ENCODE peak calls at places on chromosomes 3 and 15, in eight cellular contexts. F is A549; Y is MM.1S; Z is CD8-positive, alpha-beta T cell; J is Peyer's patch; M is small intestine; Q is SJSA1; G is ovary. V is an unnamed sample.

GRCh38 chr15:78242128-78242527 is 7.8 kb upstream of the ACSBG1 start:
- DNase-seq in F (peak; percentile 41), Y (no peak), Z (no peak), J (no peak), M (peak; percentile 81), Q (no peak), G (no peak), V (no peak)

GRCh38 chr3:62084558-62084957 is 288.8 kb downstream of the FEZF2 start:
- DNase-seq in F (no peak), Y (no peak), Z (no peak), J (no peak), M (peak; percentile 1), Q (no peak), G (no peak), V (no peak)

GRCh38 chr3:125057186-125057850 is 1.5 kb upstream of the HEG1 start:
- DNase-seq in F (no peak), Y (no peak), Z (no peak), J (no peak), M (no peak), Q (peak; percentile 75), G (no peak), V (peak; percentile 67)

GRCh38 chr3:177104299-177104992 is 92.8 kb downstream of the TBL1XR1 start:
- DNase-seq in F (no peak), Y (no peak), Z (no peak), J (no peak), M (no peak), Q (no peak), G (no peak), V (no peak)

GRCh38 chr3:54527953-54528352 is 399.9 kb downstream of the LRTM1 start:
- DNase-seq in F (no peak), Y (no peak), Z (no peak), J (no peak), M (no peak), Q (no peak), G (no peak), V (peak; percentile 10)

GRCh38 chr15:60407406-60407805 is 9.6 kb upstream of the ANXA2 start:
- DNase-seq in F (peak; percentile 93), Y (no peak), Z (no peak), J (no peak), M (no peak), Q (peak; percentile 92), G (no peak), V (no peak)

GRCh38 chr3:150421799-150422548 is 13.9 kb downstream of the TSC22D2 start:
- DNase-seq in F (no peak), Y (no peak), Z (no peak), J (no peak), M (no peak), Q (no peak), G (no peak), V (no peak)

GRCh38 chr3:45760878-45761711 is 35.2 kb downstream of the SLC6A20 start:
- DNase-seq in F (peak; percentile 64), Y (peak; percentile 47), Z (peak; percentile 42), J (peak; percentile 28), M (peak; percentile 64), Q (peak; percentile 40), G (no peak), V (peak; percentile 62)

GRCh38 chr3:149153402-149153801 is 24.0 kb downstream of the HPS3 start:
- DNase-seq in F (no peak), Y (peak; percentile 43), Z (no peak), J (no peak), M (no peak), Q (no peak), G (no peak), V (no peak)

GRCh38 chr3:56573501-56573900 is 16.5 kb downstream of the CCDC66 start:
- DNase-seq in F (no peak), Y (no peak), Z (no peak), J (no peak), M (no peak), Q (no peak), G (no peak), V (no peak)

GRCh38 chr3:161028485-161029018 is 76.6 kb downstream of the B3GALNT1 start:
- DNase-seq in F (no peak), Y (no peak), Z (no peak), J (no peak), M (no peak), Q (no peak), G (no peak), V (no peak)

GRCh38 chr3:67018105-67018788 is 20.1 kb downstream of the KBTBD8 start:
- DNase-seq in F (peak; percentile 6), Y (no peak), Z (no peak), J (peak; percentile 40), M (peak; percentile 73), Q (no peak), G (peak; percentile 16), V (no peak)

GRCh38 chr15:90572893-90573292 is 43.2 kb downstream of the CRTC3 start:
- DNase-seq in F (no peak), Y (no peak), Z (no peak), J (no peak), M (no peak), Q (no peak), G (no peak), V (no peak)

GRCh38 chr15:90565866-90566265 is 36.1 kb downstream of the CRTC3 start:
- DNase-seq in F (no peak), Y (no peak), Z (no peak), J (no peak), M (no peak), Q (no peak), G (no peak), V (no peak)

GRCh38 chr15:90571063-90571541 is 41.4 kb downstream of the CRTC3 start:
- DNase-seq in F (peak; percentile 52), Y (no peak), Z (no peak), J (no peak), M (peak; percentile 61), Q (no peak), G (no peak), V (peak; percentile 71)

DNA sequence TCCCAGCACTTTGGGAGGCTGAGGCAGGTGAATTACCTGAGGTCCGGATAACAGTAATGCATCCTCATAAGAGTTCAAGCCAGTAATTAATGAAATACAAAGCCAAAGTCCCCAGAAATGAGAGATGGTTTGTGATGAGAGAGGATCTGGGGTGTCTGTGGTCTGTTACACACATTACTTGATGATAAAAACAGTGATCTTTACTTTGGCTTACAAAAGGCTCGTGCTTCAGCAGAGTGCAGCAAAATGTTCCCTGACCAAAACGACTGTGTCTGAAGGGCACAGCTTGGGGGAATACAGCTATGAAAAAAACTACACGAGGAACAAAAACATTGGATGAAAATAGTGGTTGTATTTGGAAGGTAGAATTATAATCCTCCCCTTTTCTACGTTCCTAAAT is 40.9 kb downstream of the CRTC3 start:
- DNase-seq in F (no peak), Y (no peak), Z (no peak), J (no peak), M (no peak), Q (no peak), G (no peak), V (no peak)
- H3K27ac ChIP-seq in F (no peak overlapping the region), Y (no peak overlapping the region), Z (no peak overlapping the region), J (no peak overlapping the region), M (peak overlapping the region; percentile 53), Q (no peak overlapping the region), G (no peak overlapping the region), V (peak overlapping the region; percentile 34)

GRCh38 chr3:11604139-11604895 is 39.4 kb downstream of the VGLL4 start:
- DNase-seq in F (no peak), Y (no peak), Z (no peak), J (no peak), M (no peak), Q (peak; percentile 18), G (peak; percentile 45), V (no peak)
- H3K27ac ChIP-seq in F (no peak overlapping the region), Y (no peak overlapping the region), Z (no peak overlapping the region), J (peak overlapping the region; percentile 58), M (peak overlapping the region; percentile 93), Q (peak overlapping the region; percentile 86), G (peak overlapping the region; percentile 50), V (peak overlapping the region; percentile 84)

DNA sequence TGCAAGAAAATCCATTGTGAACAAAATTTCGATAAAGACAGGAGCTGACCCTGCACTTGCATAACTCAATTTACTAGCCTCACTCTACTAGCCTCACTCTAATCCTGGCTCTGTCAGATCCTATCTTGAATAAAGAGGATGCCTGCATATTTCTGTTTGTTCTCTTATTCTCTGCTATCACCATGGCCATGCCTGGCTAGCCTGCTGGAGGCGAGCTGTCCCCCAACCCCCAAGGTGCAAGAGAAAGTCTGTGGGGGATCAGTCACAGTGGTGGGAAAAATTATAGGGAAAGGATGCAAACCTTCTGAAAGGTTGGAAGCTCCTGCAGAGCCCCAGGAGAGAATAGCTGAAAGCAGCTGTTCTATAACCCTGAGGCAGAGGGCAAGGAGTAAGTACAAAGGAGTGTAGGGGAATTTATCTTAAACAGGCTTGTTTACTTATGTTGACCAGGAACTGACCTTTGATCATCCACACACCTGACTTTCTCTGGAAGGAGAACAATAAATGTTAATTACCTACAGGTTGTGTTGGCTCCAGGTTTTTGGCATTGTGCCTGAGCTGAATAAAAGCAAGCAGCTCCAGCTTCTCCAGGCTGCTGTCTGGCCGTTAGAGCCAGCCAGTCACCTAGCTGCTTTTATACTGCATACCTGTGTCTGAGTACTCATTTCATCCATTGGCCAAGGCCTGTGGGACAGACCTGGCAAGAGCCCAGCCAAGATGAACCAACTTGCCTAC is 137.7 kb upstream of the RASGRP1 start:
- DNase-seq in F (peak; percentile 26), Y (no peak), Z (no peak), J (no peak), M (peak; percentile 99), Q (no peak), G (no peak), V (no peak)
- H3K27ac ChIP-seq in F (no peak overlapping the region), Y (no peak overlapping the region), Z (no peak overlapping the region), J (no peak overlapping the region), M (no peak overlapping the region), Q (no peak overlapping the region), G (no peak overlapping the region), V (no peak overlapping the region)

GRCh38 chr3:68121291-68121690 is 466.9 kb upstream of the SUCLG2 start:
- DNase-seq in F (no peak), Y (no peak), Z (no peak), J (no peak), M (no peak), Q (no peak), G (no peak), V (no peak)
- H3K27ac ChIP-seq in F (no peak overlapping the region), Y (no peak overlapping the region), Z (no peak overlapping the region), J (no peak overlapping the region), M (no peak overlapping the region), Q (no peak overlapping the region), G (no peak overlapping the region), V (no peak overlapping the region)

GRCh38 chr15:43799945-43800285 is at the start of gene SERINC4:
- DNase-seq in F (no peak), Y (no peak), Z (no peak), J (no peak), M (no peak), Q (no peak), G (no peak), V (no peak)

GRCh38 chr15:43799209-43799944 is 643 bp downstream of the SERINC4 start:
- DNase-seq in F (no peak), Y (no peak), Z (no peak), J (no peak), M (peak; percentile 11), Q (no peak), G (no peak), V (no peak)

GRCh38 chr15:43796566-43796965 is 3.5 kb downstream of the SERINC4 start:
- DNase-seq in F (no peak), Y (no peak), Z (no peak), J (no peak), M (no peak), Q (no peak), G (no peak), V (no peak)

GRCh38 chr15:43795997-43796396 is 3.9 kb downstream of the SERF2 start:
- DNase-seq in F (no peak), Y (no peak), Z (no peak), J (no peak), M (no peak), Q (no peak), G (no peak), V (no peak)

GRCh38 chr15:43800286-43801136 is at the start of gene HYPK:
- DNase-seq in F (peak; percentile 79), Y (peak; percentile 90), Z (peak; percentile 93), J (peak; percentile 93), M (peak; percentile 92), Q (peak; percentile 76), G (peak; percentile 91), V (peak; percentile 93)
- H3K27ac ChIP-seq in F (peak within 1 kb of the TSS; percentile 89), Y (peak within 1 kb of the TSS; percentile 9), Z (peak within 1 kb of the TSS; percentile 60), J (peak within 1 kb of the TSS; percentile 77), M (peak within 1 kb of the TSS; percentile 85), Q (peak within 1 kb of the TSS; percentile 27), G (peak within 1 kb of the TSS; percentile 92), V (peak within 1 kb of the TSS; percentile 88)

V was measured in gastrocnemius medialis.